ENCODE peak calls at places on chromosomes 12 and 14, in five cellular contexts. Z is IMR-90, N is neuronal stem cell, V is H1, I is H9. K is an unnamed sample. For H3K79me1, the result is how much of the 10 kb centered on the place peaks cover.

GRCh38 chr12:3684449-3685051 is 68.4 kb downstream of the CRACR2A start:
- DNase-seq in Z (no peak), N (no peak), V (no peak), I (no peak), K (peak)

GRCh38 chr14:19974844-19975243 is 547 bp upstream of the OR4K15 start:
- DNase-seq in Z (no peak), N (no peak), V (no peak), I (no peak), K (no peak)

GRCh38 chr14:20498622-20499021 is 6.7 kb upstream of the RNASE10 start:
- DNase-seq in Z (no peak), N (no peak), V (no peak), I (no peak), K (no peak)

GRCh38 chr12:74292351-74293194 is 245.1 kb upstream of the ATXN7L3B start:
- DNase-seq in Z (no peak), N (no peak), V (no peak), I (peak), K (no peak)

GRCh38 chr12:85138833-85139232 is 102.7 kb downstream of the LRRIQ1 start:
- DNase-seq in Z (no peak), N (no peak), V (no peak), I (no peak), K (no peak)

GRCh38 chr14:77023001-77023996 is 5.2 kb downstream of the IRF2BPL start:
- DNase-seq in Z (peak), N (no peak), V (no peak), I (peak), K (peak)

GRCh38 chr14:79040742-79041249 is 870.6 kb downstream of the NRXN3 start:
- DNase-seq in Z (no peak), N (no peak), V (no peak), I (no peak), K (no peak)

GRCh38 chr12:77572371-77572770 is 258.3 kb upstream of the NAV3 start:
- DNase-seq in Z (no peak), N (no peak), V (no peak), I (no peak), K (no peak)

GRCh38 chr12:94769040-94769420 is 118.7 kb upstream of the TMCC3 start:
- DNase-seq in Z (no peak), N (no peak), V (no peak), I (no peak), K (no peak)

DNA sequence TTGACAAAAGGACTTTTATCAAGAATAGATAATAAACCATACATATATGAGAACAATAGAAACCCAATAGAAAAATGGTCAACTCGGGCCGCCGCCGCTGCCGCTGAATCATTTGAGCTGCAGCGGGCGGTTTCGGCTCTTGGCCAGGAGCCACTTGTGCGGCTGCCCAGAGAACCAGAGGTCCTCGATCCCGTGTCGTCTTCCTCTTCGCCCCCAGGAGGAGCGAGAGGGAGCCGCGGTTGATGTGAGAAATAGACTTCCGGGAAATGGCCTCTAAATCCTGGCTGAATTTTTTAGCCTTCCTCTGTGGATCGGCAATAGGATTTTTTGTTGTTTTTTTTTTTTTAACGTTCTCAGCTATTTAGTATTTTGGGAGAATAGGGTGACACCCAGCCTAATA is 44.8 kb downstream of the CPSF6 start:
- DNase-seq in Z (peak), N (peak), V (peak), I (peak), K (peak)
- H3K14ac ChIP-seq in Z (no peak), N (no peak), V (no peak), I (no peak), K (no peak)

GRCh38 chr14:64580451-64580850 is 30.7 kb downstream of the PPP1R36 start:
- DNase-seq in Z (peak), N (no peak), V (no peak), I (no peak), K (no peak)

GRCh38 chr14:64584185-64584584 is 34.4 kb downstream of the PPP1R36 start:
- DNase-seq in Z (no peak), N (no peak), V (no peak), I (no peak), K (no peak)

GRCh38 chr14:64581817-64582216 is 32.1 kb downstream of the PPP1R36 start:
- DNase-seq in Z (no peak), N (no peak), V (no peak), I (no peak), K (no peak)

GRCh38 chr14:64577211-64577610 is 27.4 kb downstream of the PPP1R36 start:
- DNase-seq in Z (no peak), N (no peak), V (no peak), I (no peak), K (no peak)

DNA sequence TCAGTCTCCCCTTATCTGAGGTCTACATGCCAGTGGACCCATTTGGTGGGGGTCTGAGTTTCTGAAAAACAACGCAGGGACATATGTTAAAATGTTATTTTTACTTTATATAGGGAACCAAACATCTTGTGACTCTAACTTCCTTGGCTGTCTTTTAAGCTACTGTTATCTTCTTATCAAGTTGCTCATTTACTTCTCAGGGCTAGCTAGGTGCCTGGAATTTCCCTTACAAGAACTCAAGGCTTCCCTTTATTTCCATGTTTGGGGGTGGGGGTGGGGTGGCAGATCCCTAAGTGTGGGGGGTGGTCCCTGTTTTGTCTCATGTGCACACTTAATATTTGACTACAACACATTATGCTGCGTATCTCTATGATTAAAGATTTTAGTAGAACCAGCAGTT is 31.6 kb downstream of the PPP1R36 start:
- DNase-seq in Z (no peak), N (no peak), V (no peak), I (no peak), K (no peak)
- H2BK15ac ChIP-seq in Z (no peak), N (no peak), V (peak), I (no peak), K (no peak)

GRCh38 chr12:52179396-52179973 is 12.3 kb downstream of the KRT80 start:
- DNase-seq in Z (no peak), N (no peak), V (no peak), I (no peak), K (no peak)
- H3K79me1 ChIP-seq in Z (under half), N (under half), V (under half), I (under half), K (under half)

GRCh38 chr14:96037891-96038557 is 1.1 kb upstream of the C14orf132 start:
- DNase-seq in Z (no peak), N (no peak), V (no peak), I (peak), K (peak)

GRCh38 chr14:96038920-96039632 is at the start of gene C14orf132:
- DNase-seq in Z (peak), N (no peak), V (no peak), I (peak), K (peak)

GRCh38 chr14:96038558-96038919 is 623 bp upstream of the C14orf132 start:
- DNase-seq in Z (no peak), N (no peak), V (no peak), I (no peak), K (no peak)

GRCh38 chr14:96040836-96041371 is 1.7 kb downstream of the C14orf132 start:
- DNase-seq in Z (peak), N (no peak), V (no peak), I (no peak), K (peak)

GRCh38 chr14:96039633-96040311 is 610 bp downstream of the C14orf132 start:
- DNase-seq in Z (peak), N (peak), V (no peak), I (peak), K (peak)
- H3K14ac ChIP-seq in Z (peak), N (peak), V (no peak), I (peak), K (no peak)

DNA sequence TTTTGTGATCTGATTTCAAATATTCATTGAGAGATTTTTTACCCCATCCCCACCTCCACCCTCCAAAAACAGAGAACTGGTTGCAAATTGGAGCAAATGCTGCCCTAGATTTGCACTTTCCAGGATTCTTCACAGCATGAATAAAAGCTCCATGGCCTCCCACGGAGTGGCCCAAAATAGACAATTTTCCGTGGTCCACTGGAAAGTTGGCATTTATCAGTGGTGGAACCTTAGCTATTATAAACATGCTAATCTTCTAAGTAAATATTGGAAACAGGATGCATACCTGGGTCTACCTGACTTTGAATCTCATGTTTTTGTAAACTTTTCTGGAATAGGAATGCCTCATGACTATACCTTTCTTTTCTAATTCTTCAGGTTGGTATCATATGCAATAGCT is 123.9 kb downstream of the SLC16A7 start:
- DNase-seq in Z (no peak), N (no peak), V (no peak), I (no peak), K (no peak)
- H2BK15ac ChIP-seq in Z (no peak), N (no peak), V (no peak), I (no peak), K (no peak)

DNA sequence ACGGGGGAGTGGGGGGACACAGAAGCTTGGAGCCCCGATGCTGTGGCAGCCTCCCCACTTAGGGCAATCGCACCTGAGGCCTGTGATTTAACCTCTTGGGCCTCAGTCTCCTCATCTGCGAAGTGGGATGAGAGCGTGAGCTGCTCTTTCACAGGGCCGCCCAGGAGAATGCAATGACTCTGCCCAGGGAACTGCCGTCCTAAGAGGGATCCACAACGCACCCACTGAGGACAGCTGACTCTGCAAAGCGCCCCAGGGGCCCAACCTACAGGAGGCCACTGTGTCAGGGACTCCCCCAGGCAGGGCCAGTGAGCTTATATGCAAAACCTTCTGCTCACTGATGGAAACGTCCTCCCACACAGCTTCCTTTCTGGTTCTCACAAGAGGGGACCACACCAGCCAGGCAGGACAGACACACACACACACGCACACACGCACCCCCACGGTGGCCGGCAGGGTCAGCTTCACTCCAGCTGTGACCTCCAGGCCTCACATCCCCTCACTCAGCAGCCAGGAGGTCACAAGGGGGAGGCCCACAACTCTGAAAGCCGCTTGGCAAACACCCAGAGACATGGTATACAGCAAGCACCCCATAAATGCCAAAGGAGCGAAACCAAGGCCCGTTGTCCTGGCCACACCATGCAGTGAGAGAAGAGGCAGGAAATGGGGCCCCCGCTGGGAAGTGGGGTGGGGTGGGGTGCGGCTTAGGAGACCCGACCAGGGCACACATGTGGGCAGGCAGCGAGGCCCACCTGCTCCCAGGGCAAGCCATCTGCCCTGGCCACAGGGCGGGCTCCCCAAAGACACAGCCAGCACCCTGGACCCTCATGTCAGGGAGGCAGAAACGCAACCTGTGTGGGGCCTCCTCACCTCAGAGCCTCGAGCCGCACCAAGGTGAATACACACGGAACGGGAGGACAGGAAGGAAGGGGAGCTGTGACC is 73.3 kb downstream of the NCOR2 start:
- DNase-seq in Z (no peak), N (no peak), V (no peak), I (no peak), K (no peak)
- H3K79me1 ChIP-seq in Z (half or more), N (under half), V (under half), I (under half), K (under half)

GRCh38 chr12:51320695-51321320 is 3.2 kb downstream of the BIN2 start:
- DNase-seq in Z (peak), N (peak), V (no peak), I (peak), K (peak)
- H3K14ac ChIP-seq in Z (peak), N (no peak), V (no peak), I (peak), K (peak)

GRCh38 chr12:47267571-47267970 is 187.8 kb upstream of the AMIGO2 start:
- DNase-seq in Z (peak), N (no peak), V (no peak), I (no peak), K (no peak)
- H2BK15ac ChIP-seq in Z (no peak), N (no peak), V (no peak), I (no peak), K (no peak)

DNA sequence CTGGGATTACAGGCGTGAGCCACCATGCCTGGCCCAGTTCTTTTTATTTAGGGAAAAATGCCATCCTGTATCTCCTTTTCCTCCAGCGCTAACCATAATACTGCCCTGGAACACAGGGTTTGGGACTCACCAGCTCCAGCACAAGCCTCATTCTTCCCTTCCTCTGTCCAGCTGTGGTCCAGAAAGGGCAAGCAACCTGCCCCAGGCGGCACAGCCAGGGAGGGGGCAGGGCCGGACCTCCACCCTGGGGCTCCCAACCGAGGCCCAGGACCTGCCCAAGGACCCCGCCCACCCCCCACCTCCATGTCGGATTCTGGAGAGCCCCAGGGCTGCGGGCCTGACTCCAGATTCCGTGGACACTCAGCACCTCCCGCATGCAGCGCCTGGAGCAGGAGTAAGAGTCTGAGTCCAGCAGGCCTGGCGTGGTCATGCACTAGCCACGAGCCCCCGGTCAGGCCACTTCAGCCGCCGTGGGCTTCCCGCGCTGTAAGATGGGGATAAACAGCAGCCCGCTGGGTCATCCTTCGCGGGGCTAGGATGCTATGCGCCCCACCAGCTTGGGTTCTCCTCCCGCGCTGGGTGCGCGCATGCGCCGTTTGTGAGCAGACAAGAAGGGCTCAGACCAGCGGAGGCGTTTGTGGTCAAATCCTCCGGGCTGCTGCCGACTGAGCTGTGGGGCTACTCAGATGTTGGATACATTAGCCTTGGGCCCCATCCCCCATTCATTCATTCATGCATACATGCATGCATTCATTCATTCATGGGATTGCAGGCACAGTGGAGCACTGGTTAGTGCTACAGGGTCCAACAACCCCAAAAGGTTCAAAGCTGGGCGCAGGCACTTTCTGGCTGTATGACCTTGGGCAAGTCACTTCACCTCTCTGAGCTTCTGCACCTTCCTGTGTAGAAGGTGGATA is 16.3 kb downstream of the TMEM119 start:
- DNase-seq in Z (no peak), N (no peak), V (no peak), I (no peak), K (no peak)
- H3K79me1 ChIP-seq in Z (under half), N (under half), V (under half), I (under half), K (under half)

GRCh38 chr14:53962954-53963490 is 6.4 kb upstream of the BMP4 start:
- DNase-seq in Z (no peak), N (no peak), V (no peak), I (no peak), K (no peak)

GRCh38 chr14:53964249-53964648 is 7.6 kb upstream of the BMP4 start:
- DNase-seq in Z (peak), N (no peak), V (no peak), I (no peak), K (peak)

GRCh38 chr14:53968756-53969155 is 12.1 kb upstream of the BMP4 start:
- DNase-seq in Z (no peak), N (no peak), V (no peak), I (no peak), K (no peak)

GRCh38 chr14:53967606-53968005 is 11.0 kb upstream of the BMP4 start:
- DNase-seq in Z (no peak), N (no peak), V (no peak), I (no peak), K (peak)

DNA sequence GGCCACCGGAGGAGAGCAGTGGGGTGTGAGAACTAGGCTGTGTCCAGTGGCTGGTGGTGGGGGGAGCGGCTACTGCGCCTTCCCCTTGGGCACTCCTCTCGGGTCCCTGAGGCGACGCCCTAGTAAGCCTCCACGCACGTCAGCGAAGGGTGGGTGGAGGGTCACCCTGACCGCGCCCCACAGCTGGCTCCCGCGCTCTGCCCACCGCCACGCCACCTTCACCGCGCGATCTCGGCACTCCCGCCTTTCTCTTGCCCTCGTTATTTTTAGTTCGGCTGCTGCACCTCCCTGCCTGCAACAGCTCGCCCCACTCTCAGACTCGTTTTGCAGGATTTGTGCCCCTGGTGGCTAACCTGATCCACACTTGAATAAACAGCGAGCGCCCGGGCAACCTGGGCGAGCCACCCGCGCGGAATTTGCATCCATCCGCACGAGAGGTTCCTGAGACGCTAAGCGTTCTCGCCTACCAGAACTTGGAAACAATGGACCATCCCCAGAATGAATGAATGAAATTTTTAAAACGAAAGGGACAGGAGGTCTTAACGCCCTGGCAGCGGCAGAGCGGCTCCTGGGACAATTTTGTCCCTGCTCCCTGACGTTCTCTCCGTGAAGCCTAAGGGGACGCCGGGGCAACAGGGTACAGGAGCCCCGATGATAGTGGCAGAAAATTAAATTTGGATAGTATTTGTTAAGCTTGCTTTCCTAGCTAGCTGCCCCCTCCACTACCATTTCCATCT is 7.0 kb upstream of the BMP4 start:
- DNase-seq in Z (no peak), N (no peak), V (no peak), I (peak), K (peak)
- H3K14ac ChIP-seq in Z (no peak), N (peak), V (no peak), I (peak), K (peak)